ENCODE peak calls at places on chromosomes 13 and 19, in six cellular contexts. X is DND-41; U is astrocyte of the spinal cord; L is A549; H is CD8-positive, alpha-beta T cell; O is body of pancreas. D is an unnamed sample.

GRCh38 chr13:29886446-29886845 is 36.0 kb upstream of the UBL3 start:
- DNase-seq in X (no peak), U (no peak), L (no peak), H (peak), O (no peak), D (no peak)

GRCh38 chr13:22110368-22110767 is 439.5 kb downstream of the FGF9 start:
- DNase-seq in X (no peak), U (no peak), L (no peak), H (no peak), O (peak), D (no peak)

GRCh38 chr13:79448413-79448812 is 32.5 kb upstream of the NDFIP2 start:
- DNase-seq in X (peak), U (no peak), L (no peak), H (no peak), O (no peak), D (no peak)

GRCh38 chr13:85597790-85598500 is 201.3 kb downstream of the SLITRK6 start:
- DNase-seq in X (no peak), U (peak), L (no peak), H (no peak), O (no peak), D (no peak)

GRCh38 chr19:6020166-6020967 is 42.4 kb upstream of the RANBP3 start:
- DNase-seq in X (no peak), U (no peak), L (no peak), H (no peak), O (peak), D (peak)

GRCh38 chr13:37565425-37565824 is 33.1 kb downstream of the POSTN start:
- DNase-seq in X (no peak), U (no peak), L (no peak), H (no peak), O (no peak), D (no peak)

GRCh38 chr13:108968566-108968965 is 339.2 kb downstream of the MYO16 start:
- DNase-seq in X (no peak), U (no peak), L (no peak), H (no peak), O (no peak), D (no peak)

GRCh38 chr13:90365130-90365529 is 982.4 kb upstream of the MIR17HG start:
- DNase-seq in X (no peak), U (peak), L (no peak), H (no peak), O (no peak), D (no peak)

GRCh38 chr19:3387645-3388589 is 21.5 kb downstream of the NFIC start:
- DNase-seq in X (no peak), U (peak), L (peak), H (no peak), O (peak), D (no peak)

GRCh38 chr13:113273856-113274590 is 23.0 kb upstream of the LAMP1 start:
- DNase-seq in X (no peak), U (peak), L (no peak), H (no peak), O (no peak), D (no peak)

GRCh38 chr19:7535993-7536685 is 622 bp downstream of the PNPLA6 start:
- DNase-seq in X (no peak), U (no peak), L (no peak), H (no peak), O (no peak), D (no peak)

GRCh38 chr13:110869231-110869804 is 45.6 kb downstream of the ANKRD10 start:
- DNase-seq in X (no peak), U (no peak), L (no peak), H (no peak), O (no peak), D (no peak)
- H3K4me3 ChIP-seq in X (no peak), U (peak), L (no peak), H (no peak), O (no peak), D (no peak)

DNA sequence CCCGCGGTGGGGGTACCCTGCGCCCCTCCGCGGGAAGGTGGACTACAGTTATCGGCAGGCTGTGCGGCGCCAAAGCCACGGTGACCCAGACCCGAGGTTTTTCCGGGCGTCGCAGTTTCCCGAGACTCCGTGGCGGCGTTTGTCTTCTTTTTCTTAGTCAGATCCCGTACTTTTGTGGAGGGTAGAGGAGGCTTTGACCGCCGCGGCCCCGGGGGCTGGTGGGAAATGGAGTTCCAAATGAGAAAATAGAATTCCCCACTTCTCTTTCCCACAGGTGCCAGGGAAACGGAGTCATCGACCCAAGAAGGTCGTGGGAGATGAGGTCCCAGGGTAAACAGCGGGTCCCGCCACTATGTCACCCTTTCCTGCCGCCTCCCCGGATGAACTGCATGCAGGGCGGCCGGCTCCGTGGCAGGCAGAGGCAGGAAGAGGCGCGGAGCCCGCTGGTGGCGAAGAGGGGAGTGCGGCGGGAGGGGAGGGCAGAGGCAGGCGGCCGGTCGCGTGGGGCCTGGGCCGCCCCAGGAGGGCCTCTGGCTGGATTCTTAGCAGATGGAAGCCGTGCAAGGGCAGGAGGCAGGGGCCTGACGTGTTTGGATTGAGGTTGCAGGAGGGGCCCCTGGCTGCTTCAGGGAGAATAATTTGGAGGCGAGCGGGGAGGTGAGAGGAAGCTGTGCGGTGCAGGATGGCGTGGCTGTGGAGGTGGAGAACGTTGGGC is 11.5 kb downstream of the CYTH2 start:
- DNase-seq in X (no peak), U (peak), L (no peak), H (peak), O (peak), D (peak)
- H3K4me3 ChIP-seq in X (no peak), U (peak), L (no peak), H (peak), O (peak), D (peak)

DNA sequence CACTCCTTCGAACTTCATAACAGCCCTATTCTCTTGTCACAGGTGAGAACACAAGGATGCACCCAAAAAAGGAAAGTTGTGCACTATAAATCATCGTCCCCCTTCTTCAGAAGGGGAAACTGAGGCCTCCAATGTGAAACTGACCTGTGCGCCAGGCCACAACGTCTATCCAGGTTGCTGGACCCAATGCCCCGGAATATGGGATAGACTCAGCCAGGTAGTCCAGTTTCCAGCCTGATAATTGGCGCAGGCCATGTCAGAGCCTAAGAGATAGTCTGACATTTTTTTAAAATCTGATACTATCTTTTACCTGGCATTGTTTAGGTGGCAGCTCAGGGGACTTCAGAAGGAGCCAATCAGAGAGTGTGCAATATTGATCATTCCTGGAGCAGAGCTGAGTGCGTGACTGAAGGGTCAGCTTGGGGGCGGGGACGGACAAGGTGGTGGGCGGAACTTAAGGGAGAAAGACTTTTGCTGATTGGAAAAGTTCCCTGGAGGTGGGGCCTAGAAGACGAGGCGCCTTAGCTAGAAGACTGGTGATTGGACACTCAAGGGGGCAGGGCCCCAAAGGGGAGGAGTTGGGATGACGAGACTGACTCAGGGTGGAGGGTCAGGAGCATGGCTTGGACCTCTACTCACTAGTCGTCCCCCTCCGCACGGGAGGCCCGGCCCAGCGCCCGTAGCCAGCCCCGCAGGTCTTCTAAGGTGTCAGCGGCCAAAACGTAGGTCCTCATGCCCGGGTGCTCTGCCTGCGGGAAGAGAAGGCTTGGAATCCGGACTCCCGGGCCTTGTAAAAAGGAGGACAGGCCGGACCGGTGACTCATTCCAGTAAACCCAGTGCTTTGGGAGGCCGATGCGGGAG is 8.5 kb downstream of the PLEKHA4 start:
- DNase-seq in X (no peak), U (no peak), L (no peak), H (no peak), O (peak), D (no peak)
- H3K4me3 ChIP-seq in X (no peak), U (no peak), L (no peak), H (peak), O (no peak), D (peak)

GRCh38 chr13:49367640-49368431 is 76.0 kb downstream of the CAB39L start:
- DNase-seq in X (no peak), U (no peak), L (no peak), H (no peak), O (no peak), D (no peak)

GRCh38 chr13:49371943-49372636 is 71.8 kb downstream of the CAB39L start:
- DNase-seq in X (peak), U (peak), L (no peak), H (no peak), O (no peak), D (peak)

GRCh38 chr13:49369876-49370275 is 74.0 kb downstream of the CAB39L start:
- DNase-seq in X (no peak), U (no peak), L (no peak), H (no peak), O (no peak), D (no peak)

GRCh38 chr13:49368688-49369087 is 75.2 kb downstream of the CAB39L start:
- DNase-seq in X (no peak), U (no peak), L (no peak), H (no peak), O (no peak), D (no peak)

DNA sequence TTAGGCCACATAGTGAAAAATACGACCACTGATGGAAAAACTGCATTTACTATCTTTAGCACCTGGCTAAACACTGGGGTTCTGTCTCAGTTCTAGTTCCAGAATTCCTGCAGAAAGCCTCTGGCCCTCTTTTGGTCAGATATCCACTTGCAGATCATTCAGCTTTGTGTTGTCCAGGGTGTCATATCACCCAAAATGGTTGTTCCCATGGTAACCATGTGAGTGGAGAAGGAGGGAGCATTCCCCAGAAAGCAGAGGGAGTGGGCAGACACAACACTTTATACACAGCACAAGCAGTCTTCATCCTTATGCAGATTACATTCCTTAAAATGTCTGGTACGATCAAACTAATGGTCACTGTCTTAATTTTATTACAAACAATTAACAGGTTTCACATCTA is 73.5 kb downstream of the CAB39L start:
- DNase-seq in X (no peak), U (no peak), L (no peak), H (no peak), O (no peak), D (no peak)
- H3K4me3 ChIP-seq in X (no peak), U (no peak), L (no peak), H (no peak), O (no peak), D (no peak)

DNA sequence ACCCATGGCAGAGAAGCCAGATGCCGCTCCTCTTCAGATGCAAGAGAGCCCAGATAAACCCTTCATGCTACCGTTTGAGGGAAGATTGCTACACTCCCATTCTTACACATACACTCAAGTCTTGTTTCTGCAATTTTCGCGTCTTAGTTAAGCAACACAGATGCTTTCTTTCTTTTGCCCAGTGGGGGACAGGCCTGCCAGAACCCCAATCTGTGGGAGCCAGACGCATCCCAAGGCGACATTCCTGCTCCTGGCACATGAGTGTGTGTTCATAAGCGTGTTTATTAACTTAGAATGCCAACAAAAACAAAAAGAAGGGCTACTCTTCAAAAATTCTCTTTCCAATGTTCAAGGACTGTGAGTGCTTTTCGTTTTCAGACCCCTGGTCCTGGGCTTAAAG is 10.3 kb downstream of the BORCS8 start:
- DNase-seq in X (no peak), U (no peak), L (no peak), H (no peak), O (no peak), D (no peak)
- H3K4me3 ChIP-seq in X (no peak), U (no peak), L (no peak), H (no peak), O (no peak), D (no peak)

GRCh38 chr19:45217193-45217956 is 27.8 kb downstream of the EXOC3L2 start:
- DNase-seq in X (no peak), U (no peak), L (no peak), H (no peak), O (no peak), D (no peak)
- H3K4me3 ChIP-seq in X (no peak), U (no peak), L (no peak), H (no peak), O (no peak), D (no peak)

GRCh38 chr13:74593688-74594087 is 459.5 kb upstream of the KLF12 start:
- DNase-seq in X (no peak), U (no peak), L (no peak), H (no peak), O (no peak), D (no peak)
- H3K4me3 ChIP-seq in X (no peak), U (no peak), L (no peak), H (no peak), O (no peak), D (no peak)

GRCh38 chr13:64553411-64554129 is 2676.6 kb downstream of the PCDH9 start:
- DNase-seq in X (no peak), U (no peak), L (no peak), H (no peak), O (no peak), D (no peak)
- H3K4me3 ChIP-seq in X (no peak), U (no peak), L (no peak), H (no peak), O (no peak), D (no peak)

DNA sequence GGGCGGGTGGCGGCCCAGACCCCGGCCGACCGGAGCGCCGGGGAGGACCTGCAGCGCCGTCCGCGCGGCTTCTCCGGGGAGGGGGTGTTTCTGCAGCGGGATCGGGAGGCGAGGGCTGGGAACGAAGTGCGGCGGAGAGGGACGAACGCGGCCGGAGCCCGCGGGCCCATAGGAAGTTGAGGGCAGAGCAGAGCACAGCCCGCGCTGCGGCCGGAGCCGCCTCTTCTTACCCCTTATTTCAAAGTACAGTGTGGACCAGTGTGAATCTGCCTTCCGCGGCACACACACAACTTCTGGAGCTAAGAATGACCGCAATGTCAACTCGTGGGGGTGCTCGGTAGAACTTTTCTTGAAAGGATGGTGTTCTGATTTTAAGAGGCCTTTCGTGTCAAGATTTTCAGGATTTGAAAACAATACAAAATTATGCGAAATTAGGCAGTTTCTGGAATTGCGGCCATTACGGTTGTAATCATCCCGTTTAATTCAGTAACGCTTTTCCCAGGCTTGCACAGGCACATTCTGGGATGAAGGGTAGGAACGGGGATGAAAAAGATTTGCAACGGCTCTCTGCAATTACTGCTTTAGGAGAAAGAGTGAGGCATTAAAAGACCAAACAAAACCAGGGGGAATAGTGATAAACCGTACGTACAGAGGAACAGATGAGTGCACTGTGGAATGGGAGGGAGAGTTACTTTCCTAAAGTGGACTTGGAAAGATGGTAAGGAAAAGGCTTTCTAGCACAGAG is 845 bp downstream of the TDRD3 start:
- DNase-seq in X (peak), U (peak), L (peak), H (peak), O (peak), D (peak)
- H3K4me3 ChIP-seq in X (peak), U (peak), L (peak), H (peak), O (no peak), D (peak)

GRCh38 chr19:801861-802496 is 4.7 kb downstream of the PTBP1 start:
- DNase-seq in X (no peak), U (peak), L (no peak), H (no peak), O (no peak), D (no peak)
- H3K4me3 ChIP-seq in X (peak), U (peak), L (peak), H (peak), O (no peak), D (peak)

D was measured in naive thymus-derived CD4-positive, alpha-beta T cell.